ENCODE peak calls at places on chromosomes 12 and 14, in six cellular contexts. G, Y, A, L, K and C are unnamed samples.

GRCh38 chr12:123991402-123991951 is 18.5 kb downstream of the ZNF664 start:
- DNase-seq in G (no peak), Y (no peak), A (no peak), L (no peak), K (no peak), C (no peak)

GRCh38 chr14:66642264-66642663 is 134.3 kb downstream of the GPHN start:
- DNase-seq in G (no peak), Y (no peak), A (no peak), L (no peak), K (no peak), C (no peak)

GRCh38 chr14:23481362-23481970 is 12.0 kb downstream of the NGDN start:
- DNase-seq in G (no peak), Y (peak), A (no peak), L (no peak), K (no peak), C (no peak)

GRCh38 chr12:116708826-116709756 is 28.8 kb downstream of the SPRING1 start:
- DNase-seq in G (no peak), Y (peak), A (peak), L (peak), K (peak), C (peak)

GRCh38 chr14:21072102-21072501 is 2.0 kb downstream of the ARHGEF40 start:
- DNase-seq in G (no peak), Y (no peak), A (no peak), L (no peak), K (no peak), C (no peak)

GRCh38 chr12:26847431-26847830 is 14.4 kb upstream of the ITPR2 start:
- DNase-seq in G (no peak), Y (no peak), A (peak), L (no peak), K (no peak), C (no peak)

GRCh38 chr12:120225200-120225558 is 24.3 kb upstream of the RPLP0 start:
- DNase-seq in G (no peak), Y (no peak), A (no peak), L (no peak), K (no peak), C (no peak)

GRCh38 chr12:91952916-91953315 is 192.7 kb downstream of the BTG1 start:
- DNase-seq in G (no peak), Y (no peak), A (no peak), L (no peak), K (no peak), C (no peak)

GRCh38 chr12:4829793-4830162 is 79.9 kb upstream of the KCNA1 start:
- DNase-seq in G (no peak), Y (peak), A (no peak), L (no peak), K (no peak), C (no peak)

GRCh38 chr14:62126885-62127478 is 364.8 kb downstream of the SNAPC1 start:
- DNase-seq in G (no peak), Y (peak), A (no peak), L (no peak), K (no peak), C (peak)

GRCh38 chr12:131044760-131045381 is 91.2 kb downstream of the ADGRD1 start:
- DNase-seq in G (no peak), Y (no peak), A (no peak), L (no peak), K (peak), C (no peak)

GRCh38 chr12:119415714-119416113 is 81.2 kb downstream of the CCDC60 start:
- DNase-seq in G (no peak), Y (no peak), A (no peak), L (no peak), K (no peak), C (no peak)

GRCh38 chr12:106062693-106063092 is 76.1 kb downstream of the NUAK1 start:
- DNase-seq in G (no peak), Y (no peak), A (no peak), L (no peak), K (no peak), C (no peak)

GRCh38 chr12:78703820-78704525 is 160.6 kb upstream of the SYT1 start:
- DNase-seq in G (no peak), Y (no peak), A (no peak), L (no peak), K (no peak), C (no peak)

GRCh38 chr12:116257213-116257612 is 20.3 kb downstream of the MED13L start:
- DNase-seq in G (no peak), Y (no peak), A (no peak), L (no peak), K (no peak), C (no peak)

GRCh38 chr14:69999246-69999645 is 120.0 kb downstream of the SMOC1 start:
- DNase-seq in G (no peak), Y (no peak), A (no peak), L (no peak), K (no peak), C (no peak)

GRCh38 chr14:61482348-61483206 is 161.2 kb downstream of the PRKCH start:
- DNase-seq in G (no peak), Y (no peak), A (no peak), L (no peak), K (no peak), C (no peak)

GRCh38 chr14:34063470-34064164 is 112.7 kb upstream of the EGLN3 start:
- DNase-seq in G (no peak), Y (no peak), A (no peak), L (peak), K (no peak), C (no peak)

GRCh38 chr14:23110579-23111375 is 6.0 kb upstream of the CIROP start:
- DNase-seq in G (no peak), Y (no peak), A (no peak), L (no peak), K (no peak), C (no peak)

GRCh38 chr12:79688376-79689040 is 2.3 kb downstream of the PAWR start:
- DNase-seq in G (no peak), Y (no peak), A (no peak), L (no peak), K (no peak), C (peak)

GRCh38 chr12:110531741-110532333 is 29.7 kb downstream of the RAD9B start:
- DNase-seq in G (no peak), Y (no peak), A (no peak), L (no peak), K (no peak), C (peak)

GRCh38 chr12:92208613-92209121 is 63.0 kb upstream of the BTG1 start:
- DNase-seq in G (no peak), Y (peak), A (no peak), L (no peak), K (no peak), C (peak)

GRCh38 chr14:34078117-34078743 is 127.4 kb upstream of the EGLN3 start:
- DNase-seq in G (no peak), Y (no peak), A (no peak), L (no peak), K (no peak), C (no peak)

GRCh38 chr12:120598674-120599463 is 17.7 kb upstream of the POP5 start:
- DNase-seq in G (no peak), Y (no peak), A (peak), L (no peak), K (no peak), C (peak)

DNA sequence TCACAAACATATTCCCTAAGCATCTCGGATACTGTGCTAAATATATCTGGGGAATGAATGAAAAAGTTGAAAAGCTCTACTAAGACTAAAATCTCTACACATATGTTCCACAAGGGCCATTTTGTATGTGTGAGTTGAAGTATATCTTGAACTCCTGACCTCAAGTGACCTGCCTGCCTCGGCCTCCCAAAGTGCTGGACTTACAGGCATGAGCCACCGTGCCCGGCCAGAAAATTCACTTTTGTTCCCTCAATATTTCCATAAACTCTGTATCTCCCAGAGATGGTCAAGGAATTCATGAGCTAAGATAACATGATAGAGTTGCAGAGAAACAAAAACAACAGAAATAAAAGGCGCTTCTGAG is 1.5 kb upstream of the TUBA1C start:
- DNase-seq in G (no peak), Y (no peak), A (no peak), L (no peak), K (no peak), C (no peak)
- H3K27ac ChIP-seq in G (peak), Y (no peak), A (no peak), L (no peak), K (no peak), C (no peak)

GRCh38 chr12:54000774-54001114 is 783 bp downstream of the HOXC9 start:
- DNase-seq in G (no peak), Y (no peak), A (no peak), L (no peak), K (no peak), C (no peak)
- H3K27ac ChIP-seq in G (no peak), Y (no peak), A (no peak), L (no peak), K (no peak), C (no peak)

GRCh38 chr12:108788076-108788782 is 56.9 kb upstream of the CORO1C start:
- DNase-seq in G (no peak), Y (no peak), A (no peak), L (no peak), K (peak), C (no peak)
- H3K27ac ChIP-seq in G (peak), Y (no peak), A (no peak), L (no peak), K (peak), C (no peak)

DNA sequence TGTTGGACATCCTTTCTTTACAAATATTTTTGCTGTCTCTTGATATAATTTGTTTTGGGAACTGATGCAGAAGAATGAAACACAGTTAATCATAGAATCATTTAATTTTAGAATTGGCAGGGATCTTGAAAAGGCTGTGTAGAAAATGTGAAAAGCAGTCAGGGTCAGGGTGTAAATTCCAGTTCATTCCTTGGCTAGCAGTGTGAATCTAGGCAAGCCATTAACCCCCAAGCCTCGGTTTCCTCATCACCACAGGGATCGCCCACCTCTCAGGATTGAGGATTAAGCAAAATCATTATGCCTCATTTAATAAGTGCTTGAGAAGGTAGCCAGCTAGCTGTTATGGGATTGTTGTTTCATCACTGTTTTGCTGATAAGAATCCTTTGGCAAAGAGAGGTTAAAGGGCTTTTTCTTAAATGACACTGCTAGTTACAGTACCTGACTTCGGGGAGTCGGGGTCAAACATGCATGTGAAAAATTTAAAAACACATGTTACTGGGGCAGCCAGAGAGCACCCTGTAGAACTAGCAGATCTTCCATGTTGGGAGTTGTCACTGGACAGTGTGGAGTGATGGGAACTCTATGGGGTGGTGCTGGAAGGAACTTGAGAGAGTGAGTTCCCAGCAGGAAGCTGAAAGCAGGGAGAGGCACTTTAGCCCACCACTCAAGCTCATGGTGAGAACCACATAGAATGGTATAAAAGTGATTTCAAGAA is 10.7 kb downstream of the TNFRSF1A start:
- DNase-seq in G (no peak), Y (no peak), A (no peak), L (no peak), K (no peak), C (no peak)
- H3K27ac ChIP-seq in G (peak), Y (no peak), A (peak), L (peak), K (no peak), C (no peak)

DNA sequence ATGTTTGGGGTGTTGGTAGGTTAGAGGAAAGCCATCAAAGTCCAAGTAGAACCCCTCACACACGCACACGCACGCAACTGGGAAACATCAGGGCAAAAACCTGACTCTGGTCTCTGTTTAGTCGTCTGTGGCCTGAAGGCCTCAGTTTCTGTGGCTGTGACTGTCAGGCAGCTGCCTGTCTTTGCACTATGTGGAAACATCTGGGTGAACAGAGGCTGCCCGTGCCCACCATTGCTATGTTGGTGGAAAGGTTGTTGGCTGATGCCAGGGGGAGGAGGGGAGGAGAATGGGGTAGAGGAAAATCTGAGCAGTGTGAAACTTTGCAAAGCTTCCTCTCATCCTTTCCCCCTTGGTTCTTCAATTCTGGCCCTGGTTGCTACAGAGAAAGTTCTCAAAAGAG is 7.4 kb downstream of the HOXC10 start:
- DNase-seq in G (no peak), Y (no peak), A (no peak), L (no peak), K (no peak), C (no peak)
- H3K27ac ChIP-seq in G (no peak), Y (no peak), A (no peak), L (no peak), K (no peak), C (no peak)

GRCh38 chr12:2325501-2325900 is 272.7 kb downstream of the CACNA1C start:
- DNase-seq in G (no peak), Y (no peak), A (no peak), L (no peak), K (no peak), C (no peak)

GRCh38 chr12:2324375-2324774 is 271.6 kb downstream of the CACNA1C start:
- DNase-seq in G (no peak), Y (no peak), A (no peak), L (no peak), K (peak), C (no peak)

GRCh38 chr12:2322554-2323120 is 269.9 kb downstream of the CACNA1C start:
- DNase-seq in G (no peak), Y (no peak), A (no peak), L (no peak), K (peak), C (no peak)

GRCh38 chr12:2326470-2326869 is 273.7 kb downstream of the CACNA1C start:
- DNase-seq in G (no peak), Y (no peak), A (no peak), L (no peak), K (no peak), C (no peak)

GRCh38 chr12:2323538-2324261 is 270.9 kb downstream of the CACNA1C start:
- DNase-seq in G (no peak), Y (no peak), A (no peak), L (no peak), K (peak), C (no peak)
- H3K27ac ChIP-seq in G (peak), Y (no peak), A (no peak), L (no peak), K (peak), C (no peak)

DNA sequence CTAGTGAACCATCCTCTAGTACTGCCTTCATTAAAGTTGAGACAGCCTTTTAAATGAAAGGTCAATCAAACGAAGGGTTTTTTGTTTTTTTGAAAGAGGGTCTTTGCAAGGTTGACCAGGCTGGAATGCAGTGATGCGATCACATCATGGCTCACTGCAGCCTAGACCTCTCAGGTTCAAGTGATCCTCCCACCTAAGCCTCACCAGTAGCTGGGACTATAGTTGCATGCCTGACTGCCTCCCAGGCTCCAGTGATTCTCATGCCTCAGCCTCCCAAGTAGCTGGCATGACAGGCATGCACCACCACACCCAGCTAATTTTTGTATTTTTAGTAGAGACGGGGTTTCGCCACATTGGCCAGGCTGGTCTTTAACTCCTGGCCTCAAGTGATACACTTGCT is 114.6 kb upstream of the SINHCAF start:
- DNase-seq in G (no peak), Y (no peak), A (no peak), L (no peak), K (no peak), C (no peak)
- H3K27ac ChIP-seq in G (no peak), Y (no peak), A (no peak), L (no peak), K (no peak), C (no peak)

GRCh38 chr12:132986001-132986884 is at the start of gene ZNF26:
- DNase-seq in G (peak), Y (peak), A (peak), L (peak), K (peak), C (peak)
- H3K27ac ChIP-seq in G (peak), Y (peak), A (peak), L (peak), K (peak), C (no peak)

GRCh38 chr12:30515351-30515750 is 180.3 kb downstream of the IPO8 start:
- DNase-seq in G (no peak), Y (no peak), A (no peak), L (no peak), K (no peak), C (no peak)

GRCh38 chr12:30519535-30519934 is 176.1 kb downstream of the IPO8 start:
- DNase-seq in G (no peak), Y (no peak), A (no peak), L (no peak), K (no peak), C (no peak)

GRCh38 chr12:30514666-30515065 is 181.0 kb downstream of the IPO8 start:
- DNase-seq in G (no peak), Y (no peak), A (no peak), L (no peak), K (no peak), C (no peak)

DNA sequence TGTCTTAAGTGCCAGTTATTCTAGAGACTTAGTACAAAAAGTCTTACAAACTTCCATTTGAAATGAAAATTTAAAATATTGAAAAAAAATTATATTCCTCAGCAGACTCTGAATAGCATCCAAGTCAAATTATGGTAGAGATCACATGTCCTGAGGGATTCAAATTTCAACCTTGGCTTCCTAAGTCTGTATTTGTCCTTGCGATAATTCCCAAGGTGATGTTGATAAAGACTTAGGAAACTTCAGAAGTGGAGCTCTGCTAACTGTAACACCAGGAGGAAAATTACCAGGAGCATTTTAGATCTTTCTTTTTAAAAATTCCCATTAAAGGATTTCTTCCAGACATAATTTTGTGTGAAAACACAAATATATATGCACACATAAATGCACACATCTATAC is 178.3 kb downstream of the IPO8 start:
- DNase-seq in G (no peak), Y (no peak), A (no peak), L (no peak), K (no peak), C (no peak)
- H3K27ac ChIP-seq in G (no peak), Y (no peak), A (no peak), L (no peak), K (no peak), C (no peak)

GRCh38 chr12:51389302-51389999 is 1.8 kb downstream of the GALNT6 start:
- DNase-seq in G (no peak), Y (peak), A (no peak), L (no peak), K (no peak), C (no peak)

GRCh38 chr12:51388826-51389225 is 2.4 kb downstream of the GALNT6 start:
- DNase-seq in G (no peak), Y (no peak), A (no peak), L (no peak), K (no peak), C (no peak)

GRCh38 chr12:51391047-51391837 is at the start of gene GALNT6:
- DNase-seq in G (no peak), Y (peak), A (peak), L (peak), K (peak), C (peak)

GRCh38 chr12:51392556-51393237 is 1.5 kb upstream of the GALNT6 start:
- DNase-seq in G (no peak), Y (peak), A (no peak), L (no peak), K (peak), C (peak)

GRCh38 chr12:51390457-51391046 is 654 bp downstream of the GALNT6 start:
- DNase-seq in G (no peak), Y (peak), A (no peak), L (no peak), K (no peak), C (no peak)
- H3K27ac ChIP-seq in G (no peak), Y (peak), A (peak), L (no peak), K (no peak), C (no peak)